ENCODE peak calls at places on chromosomes 1 and 21, in four cellular contexts. One of them, this sample, is unnamed.

GRCh38 chr1:31036749-31037500 is 28.6 kb downstream of the PUM1 start:
- DNase-seq in A549: no peak
- DNase-seq in K562: no peak
- DNase-seq in HepG2: no peak
- DNase-seq in this sample: no peak

GRCh38 chr1:1001631-1002300 is 1.9 kb upstream of the HES4 start:
- DNase-seq in A549: peak; percentile 79
- DNase-seq in K562: peak; percentile 89
- DNase-seq in HepG2: peak; percentile 62
- DNase-seq in this sample: peak; percentile 79

GRCh38 chr1:199272690-199273089 is 633.9 kb downstream of the PTPRC start:
- DNase-seq in A549: peak; percentile 22
- DNase-seq in K562: no peak
- DNase-seq in HepG2: no peak
- DNase-seq in this sample: peak; percentile 14

GRCh38 chr1:114097109-114097508 is 56.6 kb downstream of the SYT6 start:
- DNase-seq in A549: no peak
- DNase-seq in K562: no peak
- DNase-seq in HepG2: no peak
- DNase-seq in this sample: no peak

GRCh38 chr1:218829143-218829542 is 344.5 kb upstream of the LYPLAL1 start:
- DNase-seq in A549: peak; percentile 24
- DNase-seq in K562: no peak
- DNase-seq in HepG2: no peak
- DNase-seq in this sample: no peak

GRCh38 chr1:86015375-86015774 is 141.2 kb downstream of the COL24A1 start:
- DNase-seq in A549: no peak
- DNase-seq in K562: no peak
- DNase-seq in HepG2: no peak
- DNase-seq in this sample: no peak

GRCh38 chr1:200224315-200224714 is 185.5 kb downstream of the ZNF281 start:
- DNase-seq in A549: no peak
- DNase-seq in K562: no peak
- DNase-seq in HepG2: no peak
- DNase-seq in this sample: no peak

GRCh38 chr1:167059045-167059728 is 31.0 kb downstream of the GPA33 start:
- DNase-seq in A549: peak; percentile 67
- DNase-seq in K562: peak; percentile 78
- DNase-seq in HepG2: peak; percentile 45
- DNase-seq in this sample: peak; percentile 88

GRCh38 chr1:202967684-202968281 is 726 bp upstream of the CYB5R1 start:
- DNase-seq in A549: no peak
- DNase-seq in K562: peak; percentile 25
- DNase-seq in HepG2: no peak
- DNase-seq in this sample: peak; percentile 16

GRCh38 chr21:25176637-25177412 is 430.5 kb downstream of the MRPL39 start:
- DNase-seq in A549: no peak
- DNase-seq in K562: no peak
- DNase-seq in HepG2: no peak
- DNase-seq in this sample: no peak

GRCh38 chr1:102838016-102838415 is 270.3 kb downstream of the COL11A1 start:
- DNase-seq in A549: no peak
- DNase-seq in K562: no peak
- DNase-seq in HepG2: no peak
- DNase-seq in this sample: no peak

GRCh38 chr1:201758508-201759050 is 70.4 kb upstream of the IPO9 start:
- DNase-seq in A549: no peak
- DNase-seq in K562: no peak
- DNase-seq in HepG2: no peak
- DNase-seq in this sample: no peak

GRCh38 chr1:201761871-201762270 is 67.1 kb upstream of the IPO9 start:
- DNase-seq in A549: no peak
- DNase-seq in K562: no peak
- DNase-seq in HepG2: no peak
- DNase-seq in this sample: no peak

GRCh38 chr1:201760516-201760915 is 68.4 kb upstream of the IPO9 start:
- DNase-seq in A549: no peak
- DNase-seq in K562: no peak
- DNase-seq in HepG2: no peak
- DNase-seq in this sample: no peak

GRCh38 chr1:201761178-201761577 is 67.8 kb upstream of the IPO9 start:
- DNase-seq in A549: no peak
- DNase-seq in K562: no peak
- DNase-seq in HepG2: no peak
- DNase-seq in this sample: no peak

DNA sequence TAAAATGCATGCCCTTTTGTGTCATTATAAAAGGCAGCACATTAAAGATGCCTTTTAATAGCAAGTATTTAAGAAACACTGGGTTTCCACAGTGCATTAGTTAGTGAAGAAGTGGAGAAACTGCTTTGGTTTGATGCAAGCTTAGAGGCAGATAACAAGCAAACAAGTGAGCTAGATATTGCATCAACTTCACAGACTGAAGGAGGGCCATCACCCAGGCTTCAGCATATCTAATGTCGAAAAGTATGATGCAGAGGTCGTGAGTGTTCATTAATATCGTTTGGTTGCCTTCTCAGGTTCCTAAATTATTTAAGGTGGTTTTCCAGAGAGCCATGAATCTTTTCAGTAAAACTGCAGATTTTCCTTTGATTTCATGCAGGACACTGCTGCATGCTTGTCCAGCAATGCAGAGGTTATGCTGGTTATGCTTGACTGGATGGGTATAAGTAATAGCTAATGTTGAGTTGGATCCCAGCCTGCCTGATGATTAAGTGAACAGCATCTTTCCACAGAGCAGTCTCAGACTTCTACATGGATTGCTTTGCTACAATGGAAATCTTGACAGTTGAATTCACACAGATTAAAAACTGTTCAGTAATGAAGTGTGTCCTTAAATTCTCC is 69.7 kb upstream of the IPO9 start:
- DNase-seq in A549: no peak
- DNase-seq in K562: no peak
- DNase-seq in HepG2: no peak
- DNase-seq in this sample: no peak
- TF ChIP-seq ESRRA in A549: no peak
- TF ChIP-seq ESRRA in K562: no peak
- TF ChIP-seq ESRRA in HepG2: no peak
- TF ChIP-seq ESRRA in this sample: no peak

GRCh38 chr1:172109357-172109756 is 268.1 kb downstream of the DNM3 start:
- DNase-seq in A549: no peak
- DNase-seq in K562: no peak
- DNase-seq in HepG2: no peak
- DNase-seq in this sample: no peak

GRCh38 chr1:172108494-172108893 is 267.2 kb downstream of the DNM3 start:
- DNase-seq in A549: no peak
- DNase-seq in K562: no peak
- DNase-seq in HepG2: no peak
- DNase-seq in this sample: no peak

GRCh38 chr1:172105230-172105629 is 263.9 kb downstream of the DNM3 start:
- DNase-seq in A549: no peak
- DNase-seq in K562: no peak
- DNase-seq in HepG2: no peak
- DNase-seq in this sample: no peak

GRCh38 chr1:172112573-172112972 is 271.3 kb downstream of the DNM3 start:
- DNase-seq in A549: no peak
- DNase-seq in K562: no peak
- DNase-seq in HepG2: no peak
- DNase-seq in this sample: no peak

DNA sequence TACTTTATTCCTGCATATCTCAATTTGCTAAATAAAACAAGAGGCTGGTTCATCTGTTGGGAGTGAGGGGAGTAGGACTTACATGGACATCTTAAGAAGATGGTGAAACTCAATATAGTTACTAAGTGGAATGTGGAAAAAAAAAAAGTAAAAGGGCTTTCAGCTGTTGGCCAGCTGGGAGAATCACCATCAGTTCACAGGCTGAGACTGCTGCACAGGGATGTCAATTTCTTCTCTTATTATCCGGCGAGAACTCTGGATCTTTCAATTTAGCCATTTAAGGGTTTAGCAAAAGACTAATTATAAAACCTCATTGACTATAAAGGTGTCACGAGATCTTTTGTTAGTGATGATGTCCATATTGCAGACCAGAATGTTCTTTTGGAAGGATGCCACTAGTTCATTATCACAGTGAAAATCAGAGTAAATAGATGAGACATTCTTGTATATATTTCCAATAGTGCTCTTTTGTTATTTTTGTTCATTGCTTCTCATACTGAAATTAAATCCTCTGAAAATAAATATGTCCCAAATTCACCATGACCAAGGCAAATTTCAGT is 266.0 kb downstream of the DNM3 start:
- DNase-seq in A549: no peak
- DNase-seq in K562: no peak
- DNase-seq in HepG2: no peak
- DNase-seq in this sample: no peak
- TF ChIP-seq HMGXB4 in A549: no peak
- TF ChIP-seq HMGXB4 in K562: no peak
- TF ChIP-seq HMGXB4 in HepG2: no peak
- TF ChIP-seq HMGXB4 in this sample: no peak

DNA sequence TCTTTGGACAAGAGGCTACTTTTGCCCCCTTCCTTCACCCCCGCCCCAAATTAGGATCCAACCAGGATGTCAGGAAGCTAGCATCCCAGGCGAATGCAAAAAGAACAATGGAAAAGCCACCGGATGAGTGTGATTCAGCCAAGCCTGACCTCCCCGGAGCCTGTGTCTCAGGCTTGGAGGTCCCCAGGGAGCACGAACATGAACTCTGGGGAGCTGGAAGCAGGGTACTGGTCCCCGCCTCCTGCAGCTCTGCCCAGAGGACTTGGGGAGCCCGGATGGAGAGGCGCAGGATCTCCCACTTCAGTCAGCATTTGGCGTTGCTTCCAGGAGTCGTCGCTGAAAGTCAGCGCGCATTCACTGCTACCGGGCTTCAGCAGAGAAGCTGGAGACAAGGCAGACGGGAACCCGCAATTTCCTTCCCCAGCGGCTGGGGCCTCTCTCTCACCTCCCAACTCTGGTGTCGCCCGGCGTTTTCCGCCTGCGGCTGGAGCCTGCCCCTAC is 1.8 kb upstream of the TBX15 start:
- DNase-seq in A549: no peak
- DNase-seq in K562: no peak
- DNase-seq in HepG2: no peak
- DNase-seq in this sample: peak; percentile 64
- TF ChIP-seq ESRRA in A549: no peak
- TF ChIP-seq ESRRA in K562: no peak
- TF ChIP-seq ESRRA in HepG2: no peak
- TF ChIP-seq ESRRA in this sample: no peak

DNA sequence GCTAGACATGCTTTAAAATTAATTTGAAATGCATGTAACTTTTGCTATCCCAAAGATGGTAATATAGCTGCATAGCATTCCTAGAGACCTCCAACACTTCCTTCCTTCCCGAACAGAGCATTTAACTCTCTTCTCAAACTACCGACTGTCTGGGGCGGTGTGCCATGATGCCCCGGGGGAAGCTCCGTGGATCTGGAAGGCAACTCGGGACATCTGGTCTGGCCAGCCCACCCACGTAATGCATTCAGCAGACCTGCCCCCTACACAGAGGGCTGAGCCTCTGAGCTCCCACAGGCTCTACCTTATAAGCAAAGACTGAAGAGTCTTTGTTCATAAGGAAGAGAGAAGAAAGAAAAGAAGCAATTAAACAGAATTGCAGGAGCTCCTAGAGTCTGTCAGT is 34.7 kb upstream of the NID1 start:
- DNase-seq in A549: no peak
- DNase-seq in K562: no peak
- DNase-seq in HepG2: no peak
- DNase-seq in this sample: no peak
- TF ChIP-seq HMGXB4 in A549: no peak
- TF ChIP-seq HMGXB4 in K562: no peak
- TF ChIP-seq HMGXB4 in HepG2: no peak
- TF ChIP-seq HMGXB4 in this sample: no peak

GRCh38 chr1:193104496-193104905 is 713 bp downstream of the GLRX2 start:
- DNase-seq in A549: peak; percentile 55
- DNase-seq in K562: peak; percentile 49
- DNase-seq in HepG2: peak; percentile 23
- DNase-seq in this sample: peak; percentile 38
- TF ChIP-seq ESRRA in A549: no peak
- TF ChIP-seq ESRRA in K562: peak; percentile 13
- TF ChIP-seq ESRRA in HepG2: no peak
- TF ChIP-seq ESRRA in this sample: no peak

GRCh38 chr1:201329286-201329685 is 46.0 kb downstream of the PKP1 start:
- DNase-seq in A549: no peak
- DNase-seq in K562: no peak
- DNase-seq in HepG2: no peak
- DNase-seq in this sample: no peak

GRCh38 chr1:201326710-201327109 is 43.4 kb downstream of the PKP1 start:
- DNase-seq in A549: no peak
- DNase-seq in K562: no peak
- DNase-seq in HepG2: no peak
- DNase-seq in this sample: no peak

GRCh38 chr1:201329801-201330200 is 46.5 kb downstream of the PKP1 start:
- DNase-seq in A549: no peak
- DNase-seq in K562: no peak
- DNase-seq in HepG2: no peak
- DNase-seq in this sample: no peak

GRCh38 chr1:201328576-201328975 is 45.3 kb downstream of the PKP1 start:
- DNase-seq in A549: no peak
- DNase-seq in K562: no peak
- DNase-seq in HepG2: no peak
- DNase-seq in this sample: no peak

DNA sequence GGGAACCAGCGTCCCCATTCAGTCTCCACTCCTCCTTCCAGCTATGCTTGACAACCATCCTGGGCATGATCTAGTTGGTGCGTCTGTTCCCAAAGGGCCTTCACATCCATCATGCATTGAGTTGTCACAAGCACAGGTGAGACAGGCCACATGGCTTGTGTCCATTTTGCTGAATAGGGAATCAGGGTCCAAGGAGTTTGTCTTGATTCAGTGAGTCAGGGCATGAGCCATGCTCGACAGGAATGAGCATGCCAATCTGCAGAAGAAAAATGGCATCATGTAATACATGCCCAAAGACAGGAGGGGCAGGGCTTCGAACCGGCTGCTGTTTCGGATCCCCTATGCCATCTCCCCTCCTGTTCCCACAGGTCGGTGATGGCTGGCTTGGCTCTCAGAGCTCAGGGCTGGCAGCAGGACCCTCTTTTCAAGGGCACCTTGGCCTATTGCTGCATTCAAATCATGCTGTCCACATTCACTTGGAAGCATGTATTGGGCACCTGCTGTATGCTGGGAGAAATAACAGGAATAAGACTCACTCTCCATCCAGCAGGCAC is 44.5 kb downstream of the PKP1 start:
- DNase-seq in A549: no peak
- DNase-seq in K562: no peak
- DNase-seq in HepG2: no peak
- DNase-seq in this sample: no peak
- TF ChIP-seq HMGXB4 in A549: no peak
- TF ChIP-seq HMGXB4 in K562: no peak
- TF ChIP-seq HMGXB4 in HepG2: no peak
- TF ChIP-seq HMGXB4 in this sample: no peak

This sample was measured in WTC11.